ENCODE peak calls at places on chromosomes 4 and X, in five cellular contexts. One of them, this sample, is unnamed.

GRCh38 chr4:7652451-7652871 is 217.7 kb upstream of the PSAPL1 start:
- DNase-seq in GM12878: no peak
- DNase-seq in SK-N-SH: no peak
- DNase-seq in K562: no peak
- DNase-seq in IMR-90: no peak
- DNase-seq in this sample: no peak

GRCh38 chr4:8729408-8730149 is 137.0 kb downstream of the CPZ start:
- DNase-seq in IMR-90: no peak
- DNase-seq in GM12878: no peak
- DNase-seq in SK-N-SH: peak; percentile 5
- DNase-seq in K562: no peak
- DNase-seq in this sample: no peak

GRCh38 chr4:48665555-48666186 is 114.4 kb downstream of the FRYL start:
- DNase-seq in IMR-90: peak; percentile 17
- DNase-seq in GM12878: no peak
- DNase-seq in SK-N-SH: no peak
- DNase-seq in K562: no peak
- DNase-seq in this sample: no peak

GRCh38 chrX:131841496-131842410 is 181.3 kb upstream of the STK26 start:
- DNase-seq in GM12878: no peak
- DNase-seq in K562: peak; percentile 66
- DNase-seq in SK-N-SH: peak; percentile 81
- DNase-seq in IMR-90: peak; percentile 38
- DNase-seq in this sample: peak; percentile 66

GRCh38 chr4:1567808-1568581 is 116.1 kb downstream of the FAM53A start:
- DNase-seq in IMR-90: no peak
- DNase-seq in SK-N-SH: no peak
- DNase-seq in K562: peak; percentile 49
- DNase-seq in GM12878: no peak
- DNase-seq in this sample: no peak

GRCh38 chrX:147848009-147848408 is 63.7 kb upstream of the FMR1 start:
- DNase-seq in GM12878: no peak
- DNase-seq in K562: no peak
- DNase-seq in SK-N-SH: no peak
- DNase-seq in IMR-90: no peak
- DNase-seq in this sample: no peak

GRCh38 chr4:152697284-152698011 is 17.7 kb upstream of the TMEM154 start:
- DNase-seq in GM12878: no peak
- DNase-seq in K562: no peak
- DNase-seq in IMR-90: no peak
- DNase-seq in SK-N-SH: no peak
- DNase-seq in this sample: no peak

GRCh38 chrX:24483596-24483995 is 18.5 kb downstream of the PDK3 start:
- DNase-seq in SK-N-SH: no peak
- DNase-seq in IMR-90: no peak
- DNase-seq in K562: no peak
- DNase-seq in GM12878: no peak
- DNase-seq in this sample: no peak

GRCh38 chr4:159308571-159309340 is 205.9 kb downstream of the RAPGEF2 start:
- DNase-seq in K562: no peak
- DNase-seq in GM12878: no peak
- DNase-seq in SK-N-SH: no peak
- DNase-seq in IMR-90: peak; percentile 62
- DNase-seq in this sample: no peak

GRCh38 chrX:123425471-123425870 is 241.4 kb downstream of the GRIA3 start:
- DNase-seq in K562: no peak
- DNase-seq in GM12878: no peak
- DNase-seq in IMR-90: no peak
- DNase-seq in SK-N-SH: no peak
- DNase-seq in this sample: no peak

GRCh38 chr4:183422962-183423653 is 21.3 kb upstream of the CDKN2AIP start:
- DNase-seq in IMR-90: peak; percentile 59
- DNase-seq in GM12878: no peak
- DNase-seq in K562: no peak
- DNase-seq in SK-N-SH: no peak
- DNase-seq in this sample: no peak

GRCh38 chrX:111254896-111255693 is 15.2 kb downstream of the CAPN6 start:
- DNase-seq in IMR-90: no peak
- DNase-seq in SK-N-SH: no peak
- DNase-seq in GM12878: no peak
- DNase-seq in K562: no peak
- DNase-seq in this sample: no peak

GRCh38 chr4:140135529-140136021 is 18.4 kb downstream of the MAML3 start:
- DNase-seq in SK-N-SH: peak; percentile 84
- DNase-seq in K562: no peak
- DNase-seq in IMR-90: no peak
- DNase-seq in GM12878: no peak
- DNase-seq in this sample: no peak

GRCh38 chrX:37378830-37379229 is 29.7 kb downstream of the PRRG1 start:
- DNase-seq in GM12878: no peak
- DNase-seq in SK-N-SH: no peak
- DNase-seq in K562: no peak
- DNase-seq in IMR-90: no peak
- DNase-seq in this sample: no peak

GRCh38 chrX:55867254-55867653 is 149.7 kb downstream of the RRAGB start:
- DNase-seq in SK-N-SH: no peak
- DNase-seq in IMR-90: peak; percentile 2
- DNase-seq in GM12878: peak; percentile 86
- DNase-seq in K562: no peak
- DNase-seq in this sample: no peak

GRCh38 chrX:1305411-1305810 is 31.2 kb upstream of the IL3RA start:
- DNase-seq in IMR-90: no peak
- DNase-seq in K562: no peak
- DNase-seq in GM12878: no peak
- DNase-seq in SK-N-SH: no peak
- DNase-seq in this sample: no peak

GRCh38 chr4:79576480-79576803 is 168.4 kb upstream of the GK2 start:
- DNase-seq in SK-N-SH: peak; percentile 48
- DNase-seq in K562: peak; percentile 27
- DNase-seq in IMR-90: peak; percentile 18
- DNase-seq in GM12878: no peak
- DNase-seq in this sample: no peak

GRCh38 chrX:133412246-133412645 is 3.0 kb downstream of the GPC4 start:
- DNase-seq in IMR-90: peak; percentile 13
- DNase-seq in SK-N-SH: no peak
- DNase-seq in GM12878: no peak
- DNase-seq in K562: no peak
- DNase-seq in this sample: no peak

GRCh38 chr4:67616478-67616877 is 58.0 kb downstream of the STAP1 start:
- DNase-seq in SK-N-SH: no peak
- DNase-seq in GM12878: no peak
- DNase-seq in K562: no peak
- DNase-seq in IMR-90: no peak
- DNase-seq in this sample: no peak

GRCh38 chr4:35711127-35711526 is 533.2 kb downstream of the ARAP2 start:
- DNase-seq in K562: no peak
- DNase-seq in SK-N-SH: no peak
- DNase-seq in IMR-90: no peak
- DNase-seq in GM12878: no peak
- DNase-seq in this sample: no peak

GRCh38 chrX:40383360-40383759 is 197.4 kb upstream of the ATP6AP2 start:
- DNase-seq in SK-N-SH: no peak
- DNase-seq in GM12878: no peak
- DNase-seq in IMR-90: no peak
- DNase-seq in K562: peak; percentile 23
- DNase-seq in this sample: no peak

GRCh38 chr4:106210021-106210420 is 106.0 kb downstream of the TBCK start:
- DNase-seq in IMR-90: no peak
- DNase-seq in GM12878: no peak
- DNase-seq in SK-N-SH: no peak
- DNase-seq in K562: no peak
- DNase-seq in this sample: no peak

GRCh38 chrX:85017721-85018120 is 14.0 kb downstream of the APOOL start:
- DNase-seq in IMR-90: no peak
- DNase-seq in SK-N-SH: no peak
- DNase-seq in K562: no peak
- DNase-seq in GM12878: no peak
- DNase-seq in this sample: no peak

GRCh38 chr4:167218022-167218608 is 16.2 kb downstream of the SPOCK3 start:
- DNase-seq in SK-N-SH: no peak
- DNase-seq in IMR-90: no peak
- DNase-seq in GM12878: no peak
- DNase-seq in K562: no peak
- DNase-seq in this sample: peak; percentile 64

GRCh38 chrX:102934624-102935023 is 2.4 kb upstream of the RAB40AL start:
- DNase-seq in GM12878: no peak
- DNase-seq in SK-N-SH: peak; percentile 59
- DNase-seq in K562: peak; percentile 18
- DNase-seq in IMR-90: peak; percentile 4
- DNase-seq in this sample: peak; percentile 3

DNA sequence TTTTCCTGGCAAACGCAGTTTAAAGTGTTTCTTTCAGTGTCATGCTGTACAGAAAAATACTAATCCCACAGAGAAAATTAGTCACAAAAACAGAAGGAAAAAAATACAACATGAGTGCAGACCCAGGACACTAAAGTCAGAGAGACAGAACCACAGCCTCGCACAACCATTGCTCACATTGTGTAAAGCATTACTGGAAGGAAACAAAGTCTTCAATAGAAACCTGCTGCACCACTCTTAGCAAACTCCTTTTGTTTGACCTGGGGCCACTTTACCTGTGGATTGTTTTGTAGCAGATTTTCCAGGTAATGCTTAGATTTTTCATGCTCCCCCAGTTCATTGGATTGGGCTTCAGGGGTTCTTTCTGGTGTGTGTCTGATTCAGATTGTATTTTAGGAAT is 131.8 kb upstream of the TMLHE start:
- DNase-seq in IMR-90: no peak
- DNase-seq in K562: no peak
- DNase-seq in SK-N-SH: no peak
- DNase-seq in GM12878: no peak
- DNase-seq in this sample: no peak
- TF ChIP-seq RCOR1 in IMR-90: no peak
- TF ChIP-seq RCOR1 in K562: no peak
- TF ChIP-seq RCOR1 in SK-N-SH: no peak
- TF ChIP-seq RCOR1 in GM12878: no peak
- TF ChIP-seq RCOR1 in this sample: no peak

DNA sequence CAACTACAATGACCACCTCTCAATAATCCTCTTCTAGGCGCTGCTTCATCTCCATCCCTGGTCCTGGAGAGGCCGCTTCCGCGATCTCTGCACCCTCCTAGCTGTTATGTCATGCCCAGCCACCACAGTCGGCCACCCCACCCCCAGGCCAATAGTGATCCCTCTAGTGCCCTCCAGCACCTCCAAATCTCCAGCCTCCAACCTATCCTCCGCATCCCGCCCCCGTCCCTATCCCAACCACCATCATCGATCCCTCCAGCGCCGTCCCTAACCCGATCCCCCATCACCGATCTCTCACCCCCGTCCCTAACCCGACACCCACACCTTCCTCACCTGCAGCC is 856 bp downstream of the NKRF start:
- DNase-seq in IMR-90: no peak
- DNase-seq in GM12878: no peak
- DNase-seq in SK-N-SH: peak; percentile 51
- DNase-seq in K562: peak; percentile 27
- DNase-seq in this sample: peak; percentile 1
- TF ChIP-seq RCOR1 in IMR-90: no peak
- TF ChIP-seq RCOR1 in GM12878: no peak
- TF ChIP-seq RCOR1 in SK-N-SH: no peak
- TF ChIP-seq RCOR1 in K562: no peak
- TF ChIP-seq RCOR1 in this sample: no peak

GRCh38 chr4:10108391-10108790 is 8.2 kb downstream of the WDR1 start:
- DNase-seq in IMR-90: no peak
- DNase-seq in GM12878: no peak
- DNase-seq in K562: no peak
- DNase-seq in SK-N-SH: no peak
- DNase-seq in this sample: no peak

GRCh38 chr4:10108818-10109783 is 7.5 kb downstream of the WDR1 start:
- DNase-seq in IMR-90: peak; percentile 55
- DNase-seq in GM12878: no peak
- DNase-seq in K562: no peak
- DNase-seq in SK-N-SH: no peak
- DNase-seq in this sample: no peak

GRCh38 chr4:10106421-10107039 is 10.1 kb downstream of the WDR1 start:
- DNase-seq in GM12878: no peak
- DNase-seq in K562: peak; percentile 87
- DNase-seq in IMR-90: peak; percentile 97
- DNase-seq in SK-N-SH: peak; percentile 49
- DNase-seq in this sample: peak; percentile 86

GRCh38 chr4:10105920-10106319 is 10.7 kb downstream of the WDR1 start:
- DNase-seq in IMR-90: no peak
- DNase-seq in K562: peak; percentile 55
- DNase-seq in GM12878: no peak
- DNase-seq in SK-N-SH: no peak
- DNase-seq in this sample: no peak

DNA sequence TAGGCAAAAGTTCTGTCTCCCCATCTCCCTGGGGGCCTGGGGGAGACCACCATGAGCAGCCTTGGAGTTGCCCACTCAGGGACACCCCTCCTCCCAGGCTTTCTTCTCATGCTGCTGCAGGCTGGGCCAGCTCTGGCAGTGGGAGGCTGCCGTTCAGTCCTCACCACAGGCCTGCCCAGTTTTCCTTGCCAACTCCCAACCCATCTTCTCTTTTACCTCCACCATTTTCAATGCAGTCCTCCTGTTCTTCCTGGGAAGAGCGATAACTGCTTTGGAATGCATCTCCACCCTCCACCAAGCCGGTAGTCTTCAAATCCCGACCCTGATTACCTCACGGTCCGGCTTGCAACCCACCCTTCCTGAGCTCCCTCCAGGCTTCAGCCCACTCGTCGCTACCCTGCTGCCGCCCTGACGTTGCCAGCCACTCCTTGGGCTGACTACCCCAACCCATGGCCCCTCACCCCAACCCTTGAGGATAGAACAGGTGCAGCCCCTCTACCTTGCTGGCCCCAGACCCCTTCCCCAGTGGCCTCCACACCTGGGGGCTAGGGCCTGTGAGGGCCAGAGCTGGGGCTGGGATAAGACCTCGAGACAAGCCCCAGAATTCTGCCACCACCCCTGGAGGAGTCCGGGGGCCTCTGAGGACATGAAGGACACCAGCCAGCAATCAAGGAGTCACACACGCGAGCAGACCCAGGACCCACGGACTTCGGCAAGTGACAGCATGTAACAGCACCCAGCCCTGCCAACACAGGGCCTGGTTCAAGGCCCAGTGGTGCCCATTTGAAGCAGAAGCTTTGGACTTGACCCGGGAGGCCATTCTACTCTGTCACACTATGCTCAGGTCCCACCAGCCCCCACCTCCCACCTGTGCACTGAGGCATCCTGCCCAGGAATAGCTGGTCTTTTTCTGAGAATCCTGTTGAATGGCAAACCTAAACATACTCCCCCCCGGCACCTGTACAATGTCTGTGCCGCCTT is 9.2 kb downstream of the WDR1 start:
- DNase-seq in SK-N-SH: no peak
- DNase-seq in IMR-90: peak; percentile 28
- DNase-seq in K562: no peak
- DNase-seq in GM12878: no peak
- DNase-seq in this sample: no peak
- TF ChIP-seq RCOR1 in SK-N-SH: no peak
- TF ChIP-seq RCOR1 in IMR-90: no peak
- TF ChIP-seq RCOR1 in K562: no peak
- TF ChIP-seq RCOR1 in GM12878: no peak
- TF ChIP-seq RCOR1 in this sample: no peak

DNA sequence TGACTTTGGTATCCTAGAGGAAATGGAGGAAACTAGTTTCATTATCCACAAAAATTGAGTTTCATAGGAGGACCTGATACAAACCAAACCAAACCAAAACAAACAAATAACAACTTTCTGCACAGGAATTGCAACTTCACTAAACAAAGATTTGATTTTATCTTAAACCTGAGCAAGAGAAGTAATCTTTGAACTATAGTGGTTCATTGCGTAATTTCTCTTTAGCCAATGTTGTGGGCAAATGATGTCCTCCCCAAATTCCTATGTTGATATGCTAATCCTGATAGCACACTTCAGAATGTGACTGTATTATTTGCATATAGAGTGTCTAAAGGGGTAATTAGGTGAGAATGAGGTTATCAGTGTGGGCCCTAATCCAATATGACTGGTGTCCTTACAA is 102.4 kb downstream of the CAMK2D start:
- DNase-seq in IMR-90: no peak
- DNase-seq in K562: no peak
- DNase-seq in SK-N-SH: no peak
- DNase-seq in GM12878: no peak
- DNase-seq in this sample: no peak
- TF ChIP-seq RCOR1 in IMR-90: no peak
- TF ChIP-seq RCOR1 in K562: no peak
- TF ChIP-seq RCOR1 in SK-N-SH: no peak
- TF ChIP-seq RCOR1 in GM12878: no peak
- TF ChIP-seq RCOR1 in this sample: no peak